ENCODE peak calls at places on chromosomes 12 and 14, in seven cellular contexts. F is NB4, Z is uterus, N is esophagus squamous epithelium, R is ovary, B is K562, I is erythroblast. Q is an unnamed sample.

GRCh38 chr12:7161811-7162210 is 27.7 kb upstream of the PEX5 start:
- DNase-seq in Z (no peak), B (no peak), N (no peak), F (no peak), I (no peak), R (no peak), Q (no peak)

GRCh38 chr12:93183940-93184663 is 193.6 kb upstream of the NUDT4 start:
- DNase-seq in B (no peak), Z (peak), I (no peak), F (peak), R (peak), N (no peak), Q (no peak)

GRCh38 chr14:24441904-24442239 is 704 bp downstream of the SDR39U1 start:
- DNase-seq in R (no peak), F (no peak), N (no peak), I (no peak), B (no peak), Z (no peak), Q (peak)

GRCh38 chr14:75578099-75578785 is at the start of gene FLVCR2:
- DNase-seq in N (no peak), B (peak), Z (peak), I (peak), R (peak), F (peak), Q (peak)

GRCh38 chr12:6963016-6963731 is 7.3 kb downstream of the PHB2 start:
- DNase-seq in Z (no peak), I (no peak), B (no peak), N (no peak), F (no peak), R (peak), Q (no peak)

GRCh38 chr12:112352921-112353320 is 29.3 kb downstream of the HECTD4 start:
- DNase-seq in F (no peak), B (no peak), N (no peak), R (no peak), Z (no peak), I (peak), Q (no peak)

GRCh38 chr14:76546426-76547221 is 170.7 kb downstream of the ESRRB start:
- DNase-seq in N (no peak), B (peak), Z (no peak), F (peak), I (peak), R (no peak), Q (peak)

GRCh38 chr14:67517083-67517482 is 16.0 kb upstream of the PLEKHH1 start:
- DNase-seq in I (no peak), F (no peak), Z (no peak), R (no peak), N (no peak), B (no peak), Q (no peak)

GRCh38 chr14:98903371-98903770 is 368.6 kb downstream of the BCL11B start:
- DNase-seq in Z (no peak), B (no peak), R (no peak), N (no peak), F (no peak), I (no peak), Q (no peak)

GRCh38 chr14:20631821-20632389 is 9.6 kb downstream of the OR6S1 start:
- DNase-seq in B (peak), F (peak), N (no peak), Z (peak), R (peak), I (peak), Q (no peak)

GRCh38 chr14:51547260-51547659 is 104.5 kb upstream of the FRMD6 start:
- DNase-seq in Z (peak), N (no peak), F (no peak), B (no peak), I (no peak), R (peak), Q (peak)

GRCh38 chr12:93080994-93081809 is 152.1 kb upstream of the EEA1 start:
- DNase-seq in F (no peak), I (no peak), Z (no peak), B (no peak), R (no peak), N (no peak), Q (no peak)

GRCh38 chr12:5220835-5221234 is 177.2 kb downstream of the KCNA5 start:
- DNase-seq in Z (no peak), N (no peak), R (no peak), B (no peak), I (peak), F (no peak), Q (peak)

GRCh38 chr14:94596361-94596760 is 15.1 kb downstream of the SERPINA5 start:
- DNase-seq in R (peak), B (no peak), I (no peak), Z (no peak), F (no peak), N (no peak), Q (no peak)

GRCh38 chr12:122928033-122928890 is 32.3 kb upstream of the VPS37B start:
- DNase-seq in F (no peak), B (no peak), I (no peak), N (no peak), Z (no peak), R (no peak), Q (no peak)

GRCh38 chr12:110937104-110937641 is 16.8 kb upstream of the MYL2 start:
- DNase-seq in B (peak), F (peak), N (no peak), Z (no peak), R (no peak), I (peak), Q (peak)

GRCh38 chr12:114166360-114166759 is 200.2 kb upstream of the RBM19 start:
- DNase-seq in R (no peak), F (peak), Z (peak), I (peak), N (no peak), B (peak), Q (no peak)

GRCh38 chr14:59358105-59358504 is 107.1 kb downstream of the GPR135 start:
- DNase-seq in I (no peak), B (no peak), F (peak), N (no peak), R (no peak), Z (peak), Q (no peak)

GRCh38 chr12:112169086-112169872 is 43.9 kb downstream of the TRAFD1 start:
- DNase-seq in I (no peak), B (no peak), R (no peak), Z (no peak), F (no peak), N (no peak), Q (no peak)

GRCh38 chr14:99064262-99064954 is 207.6 kb downstream of the BCL11B start:
- DNase-seq in R (no peak), B (no peak), I (no peak), N (no peak), Z (no peak), F (no peak), Q (no peak)

GRCh38 chr14:20460458-20461229 is 590 bp downstream of the PIP4P1 start:
- DNase-seq in Z (peak), R (peak), N (no peak), F (no peak), I (peak), B (peak), Q (no peak)

GRCh38 chr14:94754391-94754942 is 15.4 kb downstream of the GSC start:
- DNase-seq in B (no peak), F (no peak), I (no peak), N (no peak), R (no peak), Z (no peak), Q (no peak)

GRCh38 chr14:24875203-24875840 is 174.6 kb downstream of the STXBP6 start:
- DNase-seq in N (no peak), Z (no peak), I (no peak), B (no peak), F (no peak), R (no peak), Q (no peak)

GRCh38 chr12:56261503-56262230 is 3.5 kb upstream of the ANKRD52 start:
- DNase-seq in B (no peak), I (peak), Z (no peak), R (no peak), F (no peak), N (no peak), Q (peak)

GRCh38 chr12:53743277-53744129 is 8.3 kb downstream of the CISTR start:
- DNase-seq in N (no peak), B (peak), F (peak), Z (peak), I (peak), R (no peak), Q (peak)

GRCh38 chr14:89507926-89508460 is 91.0 kb upstream of the FOXN3 start:
- DNase-seq in F (no peak), R (no peak), B (no peak), Z (no peak), I (no peak), N (no peak), Q (peak)

GRCh38 chr12:124232654-124232987 is 62.3 kb upstream of the RFLNA start:
- DNase-seq in B (no peak), R (no peak), N (no peak), Z (no peak), I (no peak), F (no peak), Q (no peak)

GRCh38 chr14:71852201-71852600 is 80.0 kb upstream of the RGS6 start:
- DNase-seq in R (no peak), Z (no peak), B (no peak), I (no peak), F (peak), N (no peak), Q (no peak)

GRCh38 chr12:24121911-24122310 is 172.4 kb upstream of the SOX5 start:
- DNase-seq in I (no peak), F (no peak), R (no peak), N (no peak), Z (no peak), B (no peak), Q (no peak)

GRCh38 chr12:24113701-24114100 is 164.2 kb upstream of the SOX5 start:
- DNase-seq in Z (no peak), B (no peak), F (no peak), N (no peak), I (no peak), R (no peak), Q (no peak)

GRCh38 chr12:24118675-24119074 is 169.2 kb upstream of the SOX5 start:
- DNase-seq in F (no peak), Z (no peak), N (no peak), I (no peak), B (no peak), R (no peak), Q (no peak)
- TF ChIP-seq POLR2A in F (no peak), Z (no peak), N (no peak), I (no peak), B (no peak), R (no peak), Q (no peak)

DNA sequence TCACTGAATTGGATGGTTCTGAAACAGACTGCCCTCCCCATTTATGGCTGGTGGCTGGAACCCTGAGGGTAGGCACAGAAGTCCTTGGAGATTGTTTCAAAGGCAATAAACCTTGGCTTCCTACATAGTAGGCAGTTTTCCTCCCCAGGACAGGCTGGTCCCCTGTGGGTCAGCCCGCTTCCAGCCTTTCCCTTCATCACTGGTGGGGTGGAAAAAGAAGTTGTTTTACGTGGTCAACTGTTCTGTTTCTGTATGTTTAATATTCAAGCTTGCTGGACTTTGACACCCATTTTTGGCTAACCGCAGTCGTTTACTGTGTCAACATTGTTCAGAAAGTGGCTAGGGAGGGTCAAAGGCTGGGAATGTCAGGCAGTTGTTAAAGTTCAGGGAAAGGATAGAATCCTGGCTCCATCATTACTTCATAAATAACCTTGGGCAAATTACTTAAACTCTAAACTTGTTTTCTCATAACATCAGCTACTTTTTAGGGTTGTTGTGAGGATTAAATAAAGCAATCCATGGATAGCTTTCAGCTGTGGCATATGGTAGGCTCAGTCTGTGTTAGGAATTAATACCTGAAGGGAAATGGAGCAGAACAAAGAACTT is 2.4 kb downstream of the KLHDC2 start:
- DNase-seq in I (no peak), N (no peak), F (no peak), B (no peak), R (no peak), Z (no peak), Q (no peak)
- TF ChIP-seq POLR2A in I (no peak), N (no peak), F (no peak), B (no peak), R (no peak), Z (no peak), Q (no peak)

GRCh38 chr12:10613334-10614055 is at the start of gene MAGOHB:
- DNase-seq in R (peak), N (peak), F (peak), B (peak), Z (peak), I (peak), Q (peak)
- TF ChIP-seq POLR2A in R (peak), N (peak), F (peak), B (peak), Z (peak), I (peak), Q (peak)

GRCh38 chr14:31026395-31027096 is 367 bp upstream of the STRN3 start:
- DNase-seq in R (peak), N (peak), B (peak), F (peak), Z (peak), I (peak), Q (peak)
- TF ChIP-seq POLR2A in R (peak), N (peak), B (peak), F (no peak), Z (peak), I (peak), Q (peak)

DNA sequence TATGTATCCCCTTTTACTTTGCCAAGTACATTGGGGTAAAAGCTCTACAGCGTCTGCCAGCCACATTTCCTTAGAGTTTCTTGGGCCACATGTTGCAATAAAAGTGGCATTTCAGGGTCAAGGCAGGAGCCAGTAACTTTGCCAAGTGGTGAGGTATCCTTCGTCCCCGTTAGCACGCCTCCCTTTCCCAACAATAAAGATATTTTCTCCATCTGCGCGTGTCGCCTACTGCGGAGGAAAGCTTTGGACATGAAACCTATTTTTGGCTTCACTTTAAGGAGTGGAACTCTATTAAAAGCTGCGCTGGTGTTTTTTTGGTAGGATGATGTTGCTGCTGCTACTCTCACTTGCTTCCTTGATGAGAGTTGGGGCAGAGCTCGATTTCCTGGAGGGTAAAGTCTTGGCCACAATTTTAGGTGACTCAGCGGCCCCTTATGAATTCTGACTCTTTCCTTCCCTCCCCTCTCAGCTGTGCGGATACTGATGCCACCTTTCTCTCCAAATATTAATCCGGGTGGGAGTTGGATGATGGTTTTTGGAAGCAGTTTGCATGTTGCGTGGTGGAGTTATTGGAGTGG is 851 bp downstream of the CCDC91 start:
- DNase-seq in I (peak), Z (no peak), F (peak), R (no peak), N (no peak), B (peak), Q (peak)
- TF ChIP-seq POLR2A in I (peak), Z (no peak), F (no peak), R (no peak), N (no peak), B (no peak), Q (no peak)

Q was measured in H54.